ENCODE peak calls at places on chromosomes 3 and 15, in seven cellular contexts. One of them, this sample, is unnamed.

GRCh38 chr3:194322701-194323174 is 28.4 kb downstream of the CPN2 start:
- DNase-seq in GM12878: no peak
- DNase-seq in HepG2: peak
- DNase-seq in HCT116: peak
- DNase-seq in SK-N-SH: no peak
- DNase-seq in H1: no peak
- DNase-seq in K562: peak
- DNase-seq in this sample: peak

GRCh38 chr15:97961067-97961954 is 808 bp downstream of the ARRDC4 start:
- DNase-seq in HCT116: peak
- DNase-seq in H1: peak
- DNase-seq in GM12878: no peak
- DNase-seq in K562: peak
- DNase-seq in HepG2: peak
- DNase-seq in SK-N-SH: peak
- DNase-seq in this sample: no peak

GRCh38 chr3:184375747-184376495 is 2.1 kb downstream of the THPO start:
- DNase-seq in SK-N-SH: no peak
- DNase-seq in GM12878: no peak
- DNase-seq in H1: no peak
- DNase-seq in HCT116: no peak
- DNase-seq in K562: no peak
- DNase-seq in HepG2: no peak
- DNase-seq in this sample: no peak

GRCh38 chr3:116614795-116615362 is 94.7 kb upstream of the TUSC7 start:
- DNase-seq in HepG2: peak
- DNase-seq in GM12878: no peak
- DNase-seq in SK-N-SH: peak
- DNase-seq in K562: no peak
- DNase-seq in H1: no peak
- DNase-seq in HCT116: no peak
- DNase-seq in this sample: no peak

GRCh38 chr3:108569336-108569735 is 19.9 kb downstream of the CIP2A start:
- DNase-seq in H1: no peak
- DNase-seq in HCT116: no peak
- DNase-seq in SK-N-SH: no peak
- DNase-seq in HepG2: no peak
- DNase-seq in GM12878: no peak
- DNase-seq in K562: no peak
- DNase-seq in this sample: no peak

GRCh38 chr3:123044981-123045763 is 17.6 kb upstream of the SEMA5B start:
- DNase-seq in K562: no peak
- DNase-seq in GM12878: no peak
- DNase-seq in H1: no peak
- DNase-seq in HCT116: no peak
- DNase-seq in SK-N-SH: no peak
- DNase-seq in HepG2: no peak
- DNase-seq in this sample: no peak

GRCh38 chr3:126544596-126545281 is 14.0 kb downstream of the C3orf22 start:
- DNase-seq in SK-N-SH: peak
- DNase-seq in K562: no peak
- DNase-seq in HCT116: no peak
- DNase-seq in GM12878: no peak
- DNase-seq in H1: no peak
- DNase-seq in HepG2: no peak
- DNase-seq in this sample: no peak

GRCh38 chr3:101676219-101676764 is 640 bp downstream of the ZBTB11 start:
- DNase-seq in GM12878: peak
- DNase-seq in H1: peak
- DNase-seq in HepG2: peak
- DNase-seq in SK-N-SH: peak
- DNase-seq in HCT116: peak
- DNase-seq in K562: peak
- DNase-seq in this sample: no peak

GRCh38 chr15:85800460-85801123 is 5.9 kb upstream of the KLHL25 start:
- DNase-seq in SK-N-SH: no peak
- DNase-seq in HepG2: peak
- DNase-seq in K562: no peak
- DNase-seq in H1: no peak
- DNase-seq in GM12878: no peak
- DNase-seq in HCT116: peak
- DNase-seq in this sample: peak

GRCh38 chr3:101828289-101828688 is 21.0 kb upstream of the NFKBIZ start:
- DNase-seq in H1: no peak
- DNase-seq in HepG2: no peak
- DNase-seq in K562: no peak
- DNase-seq in GM12878: no peak
- DNase-seq in HCT116: no peak
- DNase-seq in SK-N-SH: no peak
- DNase-seq in this sample: no peak

GRCh38 chr3:42099020-42099765 is 8.0 kb downstream of the TRAK1 start:
- DNase-seq in HCT116: no peak
- DNase-seq in H1: no peak
- DNase-seq in GM12878: no peak
- DNase-seq in HepG2: no peak
- DNase-seq in K562: no peak
- DNase-seq in SK-N-SH: peak
- DNase-seq in this sample: no peak

GRCh38 chr15:71137138-71137518 is 21.9 kb downstream of the THSD4 start:
- DNase-seq in GM12878: no peak
- DNase-seq in H1: no peak
- DNase-seq in SK-N-SH: no peak
- DNase-seq in HCT116: no peak
- DNase-seq in K562: no peak
- DNase-seq in HepG2: no peak
- DNase-seq in this sample: no peak

GRCh38 chr3:188097786-188098185 is 56.2 kb upstream of the LPP start:
- DNase-seq in HepG2: no peak
- DNase-seq in SK-N-SH: no peak
- DNase-seq in K562: no peak
- DNase-seq in H1: no peak
- DNase-seq in GM12878: no peak
- DNase-seq in HCT116: no peak
- DNase-seq in this sample: no peak

GRCh38 chr3:31252216-31253185 is 280.2 kb upstream of the STT3B start:
- DNase-seq in SK-N-SH: no peak
- DNase-seq in K562: no peak
- DNase-seq in HCT116: no peak
- DNase-seq in HepG2: no peak
- DNase-seq in GM12878: no peak
- DNase-seq in H1: no peak
- DNase-seq in this sample: no peak

GRCh38 chr3:51777985-51778384 is 1.1 kb downstream of the IQCF6 start:
- DNase-seq in HCT116: no peak
- DNase-seq in SK-N-SH: peak
- DNase-seq in K562: no peak
- DNase-seq in GM12878: no peak
- DNase-seq in H1: no peak
- DNase-seq in HepG2: no peak
- DNase-seq in this sample: no peak

GRCh38 chr3:59248976-59249375 is 199.2 kb upstream of the CFAP20DC start:
- DNase-seq in GM12878: no peak
- DNase-seq in H1: no peak
- DNase-seq in HCT116: no peak
- DNase-seq in K562: no peak
- DNase-seq in HepG2: no peak
- DNase-seq in SK-N-SH: no peak
- DNase-seq in this sample: no peak

GRCh38 chr3:113676252-113676651 is 20.2 kb downstream of the USF3 start:
- DNase-seq in H1: no peak
- DNase-seq in K562: no peak
- DNase-seq in HepG2: no peak
- DNase-seq in SK-N-SH: no peak
- DNase-seq in HCT116: no peak
- DNase-seq in GM12878: no peak
- DNase-seq in this sample: no peak

GRCh38 chr3:185796431-185797107 is 28.3 kb downstream of the IGF2BP2 start:
- DNase-seq in K562: peak
- DNase-seq in GM12878: no peak
- DNase-seq in HCT116: peak
- DNase-seq in HepG2: peak
- DNase-seq in SK-N-SH: no peak
- DNase-seq in H1: no peak
- DNase-seq in this sample: peak

GRCh38 chr15:56963719-56964118 is 45.3 kb downstream of the TCF12 start:
- DNase-seq in GM12878: no peak
- DNase-seq in SK-N-SH: no peak
- DNase-seq in K562: no peak
- DNase-seq in HCT116: no peak
- DNase-seq in H1: no peak
- DNase-seq in HepG2: peak
- DNase-seq in this sample: no peak

GRCh38 chr3:154161806-154162205 is 40.6 kb downstream of the ARHGEF26 start:
- DNase-seq in K562: no peak
- DNase-seq in HCT116: no peak
- DNase-seq in HepG2: no peak
- DNase-seq in H1: no peak
- DNase-seq in SK-N-SH: no peak
- DNase-seq in GM12878: no peak
- DNase-seq in this sample: no peak

GRCh38 chr3:31165399-31165860 is 271.0 kb upstream of the GADL1 start:
- DNase-seq in GM12878: no peak
- DNase-seq in HepG2: no peak
- DNase-seq in K562: no peak
- DNase-seq in HCT116: no peak
- DNase-seq in H1: no peak
- DNase-seq in SK-N-SH: no peak
- DNase-seq in this sample: no peak

GRCh38 chr3:109809513-109809912 is 472.2 kb upstream of the DPPA4 start:
- DNase-seq in H1: no peak
- DNase-seq in HCT116: no peak
- DNase-seq in GM12878: no peak
- DNase-seq in SK-N-SH: no peak
- DNase-seq in HepG2: no peak
- DNase-seq in K562: no peak
- DNase-seq in this sample: no peak
- TF ChIP-seq SIN3A in H1: no peak
- TF ChIP-seq SIN3A in HCT116: no peak
- TF ChIP-seq SIN3A in GM12878: no peak
- TF ChIP-seq SIN3A in SK-N-SH: no peak
- TF ChIP-seq SIN3A in HepG2: no peak
- TF ChIP-seq SIN3A in K562: no peak
- TF ChIP-seq SIN3A in this sample: no peak

DNA sequence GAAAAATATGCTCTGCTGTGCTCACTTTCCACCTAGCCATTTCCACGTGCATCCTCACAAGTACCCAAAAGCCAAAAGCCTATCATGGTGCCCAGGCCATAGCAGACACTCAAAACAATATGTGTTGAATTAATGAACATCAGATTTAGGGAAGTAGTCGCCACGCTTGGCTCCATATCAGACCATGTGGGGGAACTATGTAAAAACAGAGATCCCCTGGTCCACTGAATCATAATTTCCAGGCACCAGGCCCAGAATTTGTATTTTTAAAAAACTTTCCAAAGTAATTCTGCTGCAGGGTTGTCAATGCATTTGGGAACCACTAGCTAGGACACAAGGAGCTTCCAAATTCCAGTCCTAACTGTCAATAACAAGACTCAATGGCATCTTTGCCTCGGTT is 77.3 kb downstream of the CNTN3 start:
- DNase-seq in K562: no peak
- DNase-seq in H1: no peak
- DNase-seq in GM12878: no peak
- DNase-seq in HepG2: no peak
- DNase-seq in SK-N-SH: no peak
- DNase-seq in HCT116: no peak
- DNase-seq in this sample: no peak
- TF ChIP-seq SIN3A in K562: no peak
- TF ChIP-seq SIN3A in H1: no peak
- TF ChIP-seq SIN3A in GM12878: no peak
- TF ChIP-seq SIN3A in HepG2: no peak
- TF ChIP-seq SIN3A in SK-N-SH: no peak
- TF ChIP-seq SIN3A in HCT116: no peak
- TF ChIP-seq SIN3A in this sample: no peak

DNA sequence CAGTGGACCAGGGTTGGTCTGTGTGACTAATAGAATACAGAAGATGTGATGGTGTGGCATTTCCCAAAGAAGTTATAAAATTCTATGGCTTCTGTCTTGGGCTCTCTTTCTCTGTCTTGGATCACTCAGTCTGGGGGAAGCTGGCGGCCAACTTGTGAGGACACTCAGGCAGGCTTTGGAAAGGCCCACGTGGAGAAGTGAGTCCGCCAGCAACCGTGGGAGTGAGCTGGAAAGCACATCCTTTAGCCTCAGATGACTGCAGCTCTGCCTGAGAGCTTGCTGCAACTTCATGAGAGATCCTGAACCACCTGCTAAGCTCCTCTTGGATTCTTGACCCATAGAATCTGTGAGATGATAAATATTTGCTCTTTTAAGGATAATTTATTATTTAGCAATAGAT is 72.0 kb upstream of the RASGRP1 start:
- DNase-seq in K562: no peak
- DNase-seq in HepG2: no peak
- DNase-seq in SK-N-SH: no peak
- DNase-seq in HCT116: no peak
- DNase-seq in GM12878: no peak
- DNase-seq in H1: no peak
- DNase-seq in this sample: no peak
- TF ChIP-seq SIN3A in K562: no peak
- TF ChIP-seq SIN3A in HepG2: no peak
- TF ChIP-seq SIN3A in SK-N-SH: no peak
- TF ChIP-seq SIN3A in HCT116: no peak
- TF ChIP-seq SIN3A in GM12878: no peak
- TF ChIP-seq SIN3A in H1: no peak
- TF ChIP-seq SIN3A in this sample: no peak

GRCh38 chr3:49388416-49388815 is 23.4 kb downstream of the RHOA start:
- DNase-seq in HCT116: no peak
- DNase-seq in GM12878: no peak
- DNase-seq in HepG2: no peak
- DNase-seq in SK-N-SH: no peak
- DNase-seq in H1: no peak
- DNase-seq in K562: no peak
- DNase-seq in this sample: no peak
- TF ChIP-seq SIN3A in HCT116: no peak
- TF ChIP-seq SIN3A in GM12878: no peak
- TF ChIP-seq SIN3A in HepG2: no peak
- TF ChIP-seq SIN3A in SK-N-SH: no peak
- TF ChIP-seq SIN3A in H1: no peak
- TF ChIP-seq SIN3A in K562: no peak
- TF ChIP-seq SIN3A in this sample: no peak

This sample was measured in Panc1.